ENCODE peak calls at places on chromosomes 5 and 9, in four cellular contexts. One of them, this sample, is unnamed.

GRCh38 chr5:59596586-59597348 is 296.8 kb downstream of the PDE4D start:
- DNase-seq in Calu3: no peak
- DNase-seq in BJ: no peak
- DNase-seq in breast epithelium: no peak
- DNase-seq in this sample: no peak

GRCh38 chr9:74773886-74774479 is 113.7 kb downstream of the TRPM6 start:
- DNase-seq in Calu3: peak
- DNase-seq in BJ: no peak
- DNase-seq in breast epithelium: peak
- DNase-seq in this sample: peak

GRCh38 chr9:115262477-115262876 is 144.5 kb upstream of the TNC start:
- DNase-seq in Calu3: peak
- DNase-seq in BJ: peak
- DNase-seq in breast epithelium: peak
- DNase-seq in this sample: peak

GRCh38 chr9:5509573-5509972 is 758 bp upstream of the PDCD1LG2 start:
- DNase-seq in Calu3: no peak
- DNase-seq in BJ: peak
- DNase-seq in breast epithelium: no peak
- DNase-seq in this sample: no peak

GRCh38 chr5:148418511-148418910 is 34.8 kb downstream of the FBXO38 start:
- DNase-seq in Calu3: no peak
- DNase-seq in BJ: no peak
- DNase-seq in breast epithelium: no peak
- DNase-seq in this sample: no peak

GRCh38 chr5:143279698-143280097 is 123.8 kb downstream of the NR3C1 start:
- DNase-seq in Calu3: peak
- DNase-seq in BJ: no peak
- DNase-seq in breast epithelium: no peak
- DNase-seq in this sample: no peak

GRCh38 chr5:139374909-139375308 is 8.2 kb downstream of the SLC23A1 start:
- DNase-seq in Calu3: no peak
- DNase-seq in BJ: no peak
- DNase-seq in breast epithelium: no peak
- DNase-seq in this sample: no peak

GRCh38 chr5:94793816-94794198 is 175.3 kb downstream of the SLF1 start:
- DNase-seq in Calu3: no peak
- DNase-seq in BJ: peak
- DNase-seq in breast epithelium: no peak
- DNase-seq in this sample: no peak

GRCh38 chr5:172773481-172774469 is 2.8 kb upstream of the DUSP1 start:
- DNase-seq in Calu3: no peak
- DNase-seq in BJ: no peak
- DNase-seq in breast epithelium: no peak
- DNase-seq in this sample: no peak

GRCh38 chr5:73296772-73297171 is 123.8 kb downstream of the TMEM174 start:
- DNase-seq in Calu3: no peak
- DNase-seq in BJ: no peak
- DNase-seq in breast epithelium: no peak
- DNase-seq in this sample: no peak

GRCh38 chr9:33017283-33018041 is 7.6 kb upstream of the DNAJA1 start:
- DNase-seq in Calu3: no peak
- DNase-seq in BJ: no peak
- DNase-seq in breast epithelium: no peak
- DNase-seq in this sample: no peak

GRCh38 chr9:131178382-131178781 is 53.0 kb downstream of the NUP214 start:
- DNase-seq in Calu3: peak
- DNase-seq in BJ: no peak
- DNase-seq in breast epithelium: no peak
- DNase-seq in this sample: peak

GRCh38 chr5:10393491-10393890 is 40.0 kb downstream of the MARCHF6 start:
- DNase-seq in Calu3: no peak
- DNase-seq in BJ: peak
- DNase-seq in breast epithelium: no peak
- DNase-seq in this sample: no peak

GRCh38 chr9:127612993-127613954 is 1.2 kb downstream of the STXBP1 start:
- DNase-seq in Calu3: peak
- DNase-seq in BJ: no peak
- DNase-seq in breast epithelium: peak
- DNase-seq in this sample: peak

GRCh38 chr5:132497488-132497997 is 7.0 kb upstream of the IRF1 start:
- DNase-seq in Calu3: peak
- DNase-seq in BJ: peak
- DNase-seq in breast epithelium: peak
- DNase-seq in this sample: peak

GRCh38 chr9:124110307-124110915 is 98.8 kb downstream of the LHX2 start:
- DNase-seq in Calu3: peak
- DNase-seq in BJ: no peak
- DNase-seq in breast epithelium: no peak
- DNase-seq in this sample: peak

GRCh38 chr9:792331-793260 is 48.9 kb upstream of the DMRT1 start:
- DNase-seq in Calu3: no peak
- DNase-seq in BJ: no peak
- DNase-seq in breast epithelium: no peak
- DNase-seq in this sample: no peak

GRCh38 chr5:56183507-56183906 is 49.6 kb downstream of the ANKRD55 start:
- DNase-seq in Calu3: no peak
- DNase-seq in BJ: peak
- DNase-seq in breast epithelium: no peak
- DNase-seq in this sample: no peak

GRCh38 chr9:34986541-34987047 is 3.0 kb upstream of the DNAJB5 start:
- DNase-seq in Calu3: no peak
- DNase-seq in BJ: no peak
- DNase-seq in breast epithelium: no peak
- DNase-seq in this sample: no peak

GRCh38 chr5:154456540-154456939 is 10.7 kb downstream of the SAP30L start:
- DNase-seq in Calu3: no peak
- DNase-seq in BJ: no peak
- DNase-seq in breast epithelium: no peak
- DNase-seq in this sample: no peak

GRCh38 chr5:83059341-83059740 is 17.9 kb downstream of the TMEM167A start:
- DNase-seq in Calu3: no peak
- DNase-seq in BJ: no peak
- DNase-seq in breast epithelium: no peak
- DNase-seq in this sample: no peak

GRCh38 chr5:142540774-142541466 is 145.0 kb downstream of the FGF1 start:
- DNase-seq in Calu3: no peak
- DNase-seq in BJ: peak
- DNase-seq in breast epithelium: no peak
- DNase-seq in this sample: no peak

GRCh38 chr5:128782446-128782845 is 182.8 kb upstream of the SLC27A6 start:
- DNase-seq in Calu3: peak
- DNase-seq in BJ: peak
- DNase-seq in breast epithelium: peak
- DNase-seq in this sample: peak

GRCh38 chr9:3857673-3858072 is 331.9 kb upstream of the RFX3 start:
- DNase-seq in Calu3: no peak
- DNase-seq in BJ: peak
- DNase-seq in breast epithelium: no peak
- DNase-seq in this sample: no peak

GRCh38 chr5:144504929-144505578 is 334.4 kb downstream of the KCTD16 start:
- DNase-seq in Calu3: no peak
- DNase-seq in BJ: no peak
- DNase-seq in breast epithelium: no peak
- DNase-seq in this sample: peak

GRCh38 chr5:171755354-171755821 is 30.2 kb upstream of the SMIM23 start:
- DNase-seq in Calu3: no peak
- DNase-seq in BJ: no peak
- DNase-seq in breast epithelium: no peak
- DNase-seq in this sample: no peak

GRCh38 chr5:145960848-145961600 is 24.6 kb downstream of the SH3RF2 start:
- DNase-seq in Calu3: no peak
- DNase-seq in BJ: no peak
- DNase-seq in breast epithelium: no peak
- DNase-seq in this sample: no peak

DNA sequence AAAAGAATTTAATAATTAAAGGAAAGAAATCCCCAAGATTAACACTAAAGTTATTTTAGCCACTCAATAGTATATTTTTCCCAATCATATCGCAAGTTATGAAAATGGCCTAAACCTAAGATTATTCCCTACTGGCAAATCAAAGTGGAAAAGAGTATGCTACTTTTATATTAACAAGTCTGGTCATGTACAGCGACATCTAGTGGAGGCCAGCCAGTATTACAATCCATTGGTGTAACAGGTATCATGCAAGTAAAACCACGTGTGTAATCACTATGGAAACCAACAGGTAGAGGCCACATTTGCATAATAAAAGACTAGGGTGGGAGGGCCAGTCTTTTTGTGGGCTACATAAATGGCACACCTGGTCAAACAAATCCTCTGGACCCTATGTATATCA is 976.4 kb upstream of the CDH9 start:
- DNase-seq in Calu3: no peak
- DNase-seq in BJ: no peak
- DNase-seq in breast epithelium: no peak
- DNase-seq in this sample: no peak
- TF ChIP-seq CTCF in Calu3: no peak
- TF ChIP-seq CTCF in BJ: no peak
- TF ChIP-seq CTCF in breast epithelium: no peak
- TF ChIP-seq CTCF in this sample: no peak

DNA sequence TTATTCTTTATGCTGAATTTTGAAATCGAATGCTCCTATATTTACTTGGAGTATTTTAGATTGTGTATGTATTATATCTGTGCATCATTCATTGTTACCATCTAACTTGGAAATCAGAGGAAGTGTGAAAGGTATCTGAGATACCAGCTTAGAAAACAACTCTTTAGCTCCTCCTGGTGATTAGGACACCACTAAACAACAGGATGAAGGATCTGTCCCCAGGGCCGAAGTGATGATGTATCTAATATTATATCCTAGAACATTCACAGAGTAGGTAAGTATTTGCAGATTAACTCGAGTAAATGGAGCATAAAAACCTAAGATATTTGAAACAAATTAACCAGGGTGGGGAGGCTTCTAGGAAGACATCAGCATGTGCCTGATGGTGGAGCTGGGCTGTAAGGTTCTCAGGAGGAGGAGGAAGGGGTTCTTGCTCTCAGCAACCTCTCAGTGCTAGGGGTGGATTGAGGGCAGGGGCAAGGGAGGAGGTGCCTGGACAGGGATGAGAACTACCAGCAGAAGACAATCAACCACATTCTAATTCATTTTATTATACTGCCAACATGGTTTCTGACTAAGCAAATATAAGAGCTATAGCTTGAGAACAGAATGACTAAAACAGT is 2.6 kb upstream of the NFIL3 start:
- DNase-seq in Calu3: no peak
- DNase-seq in BJ: no peak
- DNase-seq in breast epithelium: no peak
- DNase-seq in this sample: peak
- TF ChIP-seq CTCF in Calu3: no peak
- TF ChIP-seq CTCF in BJ: peak
- TF ChIP-seq CTCF in breast epithelium: peak
- TF ChIP-seq CTCF in this sample: peak

GRCh38 chr9:36855443-36856315 is 178.4 kb downstream of the PAX5 start:
- DNase-seq in Calu3: peak
- DNase-seq in BJ: no peak
- DNase-seq in breast epithelium: no peak
- DNase-seq in this sample: no peak
- TF ChIP-seq CTCF in Calu3: no peak
- TF ChIP-seq CTCF in BJ: peak
- TF ChIP-seq CTCF in breast epithelium: no peak
- TF ChIP-seq CTCF in this sample: no peak

GRCh38 chr9:15422355-15423327 is at the start of gene SNAPC3:
- DNase-seq in Calu3: peak
- DNase-seq in BJ: peak
- DNase-seq in breast epithelium: peak
- DNase-seq in this sample: peak
- TF ChIP-seq CTCF in Calu3: no peak
- TF ChIP-seq CTCF in BJ: no peak
- TF ChIP-seq CTCF in breast epithelium: no peak
- TF ChIP-seq CTCF in this sample: peak

GRCh38 chr9:7342229-7342628 is 457.3 kb downstream of the DMAC1 start:
- DNase-seq in Calu3: no peak
- DNase-seq in BJ: no peak
- DNase-seq in breast epithelium: no peak
- DNase-seq in this sample: no peak
- TF ChIP-seq CTCF in Calu3: no peak
- TF ChIP-seq CTCF in BJ: peak
- TF ChIP-seq CTCF in breast epithelium: no peak
- TF ChIP-seq CTCF in this sample: peak

GRCh38 chr5:177402271-177403043 is 2.0 kb upstream of the PFN3 start:
- DNase-seq in Calu3: peak
- DNase-seq in BJ: no peak
- DNase-seq in breast epithelium: peak
- DNase-seq in this sample: peak
- TF ChIP-seq CTCF in Calu3: peak
- TF ChIP-seq CTCF in BJ: peak
- TF ChIP-seq CTCF in breast epithelium: peak
- TF ChIP-seq CTCF in this sample: peak

DNA sequence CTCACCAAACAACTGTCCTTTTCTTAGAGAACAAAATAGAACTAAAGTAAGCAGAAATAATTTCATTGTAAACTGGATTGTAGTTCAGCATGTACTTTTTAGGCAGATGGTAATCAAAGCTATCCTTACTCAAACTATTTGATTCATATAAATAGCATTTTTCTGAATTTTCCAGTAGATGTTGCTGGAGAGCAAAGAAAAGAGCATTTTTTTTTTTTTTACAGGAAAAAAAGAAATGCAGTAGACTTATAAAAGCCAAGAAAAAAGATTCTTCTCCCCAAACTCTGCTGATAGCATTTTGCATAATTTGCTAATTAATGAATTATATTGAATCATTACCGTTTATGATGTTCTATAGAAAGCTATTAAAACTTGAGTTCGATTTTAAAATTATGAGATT is 715.3 kb upstream of the WWC1 start:
- DNase-seq in Calu3: no peak
- DNase-seq in BJ: no peak
- DNase-seq in breast epithelium: no peak
- DNase-seq in this sample: no peak
- TF ChIP-seq CTCF in Calu3: no peak
- TF ChIP-seq CTCF in BJ: no peak
- TF ChIP-seq CTCF in breast epithelium: no peak
- TF ChIP-seq CTCF in this sample: no peak

GRCh38 chr5:93057311-93057710 is 523.7 kb downstream of the NR2F1-AS1 start:
- DNase-seq in Calu3: no peak
- DNase-seq in BJ: no peak
- DNase-seq in breast epithelium: no peak
- DNase-seq in this sample: no peak

GRCh38 chr5:93058309-93058708 is 522.7 kb downstream of the NR2F1-AS1 start:
- DNase-seq in Calu3: no peak
- DNase-seq in BJ: peak
- DNase-seq in breast epithelium: no peak
- DNase-seq in this sample: no peak

DNA sequence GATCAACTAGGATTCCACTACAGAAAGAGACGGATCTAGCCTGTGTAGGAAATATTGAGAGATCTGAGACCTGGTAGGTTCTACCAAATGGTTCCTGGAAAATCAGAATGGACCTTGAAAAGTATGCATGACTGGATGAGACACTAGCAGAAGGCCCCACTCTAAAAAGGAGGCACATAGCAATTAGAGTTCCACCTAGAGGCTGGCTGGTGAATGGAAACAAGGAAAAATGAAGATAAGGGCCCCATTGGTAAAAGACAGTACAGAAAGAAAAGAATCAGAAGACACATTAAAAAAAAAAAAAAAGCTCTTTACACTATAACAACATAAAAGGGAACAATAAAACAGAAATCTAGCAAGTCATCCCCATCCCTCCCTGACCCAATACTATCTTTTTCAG is 518.5 kb downstream of the NR2F1-AS1 start:
- DNase-seq in Calu3: no peak
- DNase-seq in BJ: no peak
- DNase-seq in breast epithelium: no peak
- DNase-seq in this sample: no peak
- TF ChIP-seq CTCF in Calu3: peak
- TF ChIP-seq CTCF in BJ: peak
- TF ChIP-seq CTCF in breast epithelium: no peak
- TF ChIP-seq CTCF in this sample: no peak

This sample was measured in body of pancreas.